ENCODE peak calls at places on chromosomes 7 and 10, in five cellular contexts. G, T, Q, I and C are unnamed samples.
A peak's percentile ranks its signal among the peaks of the same experiment; 100 is the strongest.

GRCh38 chr7:45720989-45721388 is 146.8 kb downstream of the ADCY1 start:
- DNase-seq in G (no peak), I (no peak), Q (no peak), T (no peak), C (no peak)

GRCh38 chr7:24748521-24748920 is 8.7 kb downstream of the GSDME start:
- DNase-seq in I (no peak), Q (no peak), G (no peak), T (no peak), C (no peak)

GRCh38 chr10:26689394-26689793 is 8.1 kb upstream of the PDSS1 start:
- DNase-seq in G (no peak), T (no peak), I (no peak), Q (no peak), C (no peak)

GRCh38 chr10:71206911-71207310 is 5.5 kb upstream of the UNC5B start:
- DNase-seq in Q (peak; percentile 22), G (no peak), T (no peak), I (no peak), C (no peak)

GRCh38 chr10:29250066-29250465 is 38.8 kb upstream of the LYZL1 start:
- DNase-seq in Q (no peak), I (no peak), T (no peak), G (no peak), C (no peak)

GRCh38 chr10:91409869-91410637 is at the start of gene HECTD2:
- DNase-seq in Q (peak; percentile 76), T (peak; percentile 84), I (peak; percentile 85), G (peak; percentile 84), C (peak; percentile 80)

GRCh38 chr7:889025-889390 is 12.7 kb downstream of the GET4 start:
- DNase-seq in G (no peak), Q (no peak), I (no peak), T (no peak), C (no peak)

GRCh38 chr7:44309271-44310091 is 15.9 kb downstream of the CAMK2B start:
- DNase-seq in I (peak; percentile 55), T (peak; percentile 61), Q (peak; percentile 59), G (peak; percentile 64), C (peak; percentile 64)

GRCh38 chr10:101354584-101355070 is 662 bp downstream of the BTRC start:
- DNase-seq in Q (no peak), T (no peak), G (no peak), I (no peak), C (no peak)

GRCh38 chr7:44995555-44996493 is 4.2 kb upstream of the CCM2 start:
- DNase-seq in Q (no peak), I (no peak), T (no peak), G (no peak), C (no peak)

GRCh38 chr10:89793649-89794254 is 92.4 kb downstream of the KIF20B start:
- DNase-seq in G (peak; percentile 54), T (peak; percentile 47), Q (peak; percentile 88), I (no peak), C (peak; percentile 46)

GRCh38 chr7:90425376-90425775 is 22.1 kb downstream of the CLDN12 start:
- DNase-seq in G (no peak), I (no peak), T (no peak), Q (peak; percentile 22), C (no peak)

GRCh38 chr7:22223841-22224240 is 133.1 kb downstream of the RAPGEF5 start:
- DNase-seq in G (no peak), T (no peak), I (no peak), Q (peak; percentile 23), C (no peak)
- TF ChIP-seq CTCF in G (no peak), T (no peak), I (no peak), Q (no peak), C (no peak)

GRCh38 chr7:94228223-94228622 is 166.5 kb upstream of the COL1A2 start:
- DNase-seq in T (no peak), G (no peak), I (no peak), Q (peak; percentile 58), C (no peak)

GRCh38 chr7:94222516-94222915 is 172.2 kb upstream of the COL1A2 start:
- DNase-seq in I (no peak), Q (peak; percentile 56), T (no peak), G (no peak), C (no peak)

GRCh38 chr7:94228678-94229077 is 166.0 kb upstream of the COL1A2 start:
- DNase-seq in Q (peak; percentile 76), G (no peak), T (no peak), I (no peak), C (no peak)

DNA sequence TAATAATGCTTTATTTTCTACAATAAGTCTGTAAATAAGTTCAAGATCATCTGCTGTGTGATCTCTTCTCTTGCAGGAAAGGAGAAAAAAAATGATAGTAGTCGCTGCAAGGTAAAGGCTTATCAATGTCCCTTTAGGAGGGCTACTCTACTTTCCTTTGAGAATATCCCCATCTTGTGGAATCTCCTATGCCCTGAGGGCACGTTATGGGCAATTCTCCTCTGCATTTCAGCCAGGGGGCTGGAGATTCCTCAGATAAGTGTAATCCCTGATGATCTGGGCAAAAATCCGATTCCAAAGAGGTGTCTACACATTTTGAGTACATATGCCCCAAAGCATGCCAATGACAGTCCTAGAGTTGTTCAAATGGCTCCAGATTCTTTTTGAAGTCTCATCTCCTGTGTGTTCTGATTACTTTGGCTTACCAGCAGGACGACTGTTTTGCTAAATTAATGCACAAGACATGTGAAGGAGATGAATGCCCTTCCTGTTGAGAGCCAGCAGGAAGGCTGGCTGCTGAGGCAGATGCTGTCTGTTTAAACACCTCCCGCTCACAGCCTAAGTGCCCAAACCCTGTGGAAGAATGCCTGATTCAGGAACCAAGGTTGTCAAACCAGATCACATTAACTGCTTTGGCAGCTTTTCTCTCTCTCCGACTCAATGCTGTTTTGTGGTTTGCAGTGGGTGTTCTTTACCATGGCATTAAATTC is 171.2 kb upstream of the COL1A2 start:
- DNase-seq in Q (peak; percentile 85), I (no peak), T (no peak), G (peak; percentile 34), C (no peak)
- TF ChIP-seq CTCF in Q (peak; percentile 85), I (no peak), T (no peak), G (no peak), C (no peak)

GRCh38 chr7:98234429-98235147 is 17.4 kb downstream of the TECPR1 start:
- DNase-seq in Q (peak; percentile 59), I (no peak), T (no peak), G (no peak), C (no peak)
- TF ChIP-seq CTCF in Q (peak; percentile 37), I (no peak), T (no peak), G (peak; percentile 15), C (no peak)

DNA sequence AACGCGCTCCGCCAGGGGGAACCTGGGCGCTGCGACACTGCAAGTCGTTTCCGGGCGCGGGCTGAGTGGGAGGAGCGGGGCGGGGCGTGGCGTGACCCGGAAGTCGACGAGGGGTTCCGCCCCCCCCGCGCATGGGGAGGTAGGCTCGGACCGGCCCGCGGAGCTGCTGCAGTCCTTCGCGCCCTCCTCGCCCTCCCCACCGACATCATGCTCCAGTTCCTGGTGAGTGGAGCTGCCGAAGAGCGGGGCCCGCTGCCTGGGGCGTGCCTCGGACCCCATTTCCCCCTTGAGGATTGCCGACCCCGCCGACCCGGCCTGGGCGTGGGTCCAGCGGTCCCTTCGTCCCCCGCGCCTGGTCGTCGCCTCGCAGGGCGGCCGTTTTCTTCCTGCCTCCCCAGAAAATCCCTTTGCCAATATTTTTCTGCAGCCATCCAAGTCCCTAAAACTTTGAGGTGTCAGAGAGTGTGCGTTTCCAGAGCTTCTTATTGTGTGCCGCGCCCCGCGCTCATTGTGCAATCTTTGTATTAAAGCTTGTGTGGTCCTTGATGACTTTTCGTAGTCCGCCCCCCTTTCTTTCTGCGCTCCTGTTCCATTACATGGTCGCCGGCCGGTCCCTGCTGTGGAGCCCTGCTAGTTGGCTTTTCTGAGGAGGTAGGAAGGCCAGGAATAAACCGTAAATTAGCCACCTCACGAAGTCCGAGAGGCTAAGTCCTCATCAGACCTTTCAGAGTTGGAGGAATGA is at the start of gene STMP1:
- DNase-seq in T (peak; percentile 96), Q (peak; percentile 97), I (peak; percentile 95), G (peak; percentile 99), C (peak; percentile 97)
- TF ChIP-seq CTCF in T (peak; percentile 81), Q (peak; percentile 71), I (peak; percentile 92), G (peak; percentile 85), C (peak; percentile 59)

DNA sequence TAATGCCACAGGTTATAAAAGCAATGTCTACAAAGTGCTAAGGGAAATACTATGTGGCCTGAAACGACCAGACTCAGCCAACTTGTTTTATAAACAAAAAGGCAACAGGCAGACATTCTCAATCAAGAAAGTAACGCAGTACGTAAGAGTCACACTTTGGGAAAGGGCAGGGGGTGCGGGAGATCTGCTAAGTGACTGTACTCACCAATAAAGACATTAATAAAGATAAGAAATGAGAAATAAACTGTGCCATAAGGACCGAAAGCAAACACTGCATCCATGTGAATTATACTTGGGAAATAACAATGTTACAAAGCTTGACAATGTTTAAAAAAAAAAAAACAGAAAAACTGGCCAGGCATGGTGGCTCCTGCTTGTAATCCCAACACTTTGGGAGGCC is 25.5 kb downstream of the NSUN6 start:
- DNase-seq in G (no peak), I (no peak), T (no peak), Q (no peak), C (no peak)
- TF ChIP-seq CTCF in G (no peak), I (no peak), T (no peak), Q (no peak), C (no peak)

GRCh38 chr7:2520131-2520807 is 695 bp downstream of the LFNG start:
- DNase-seq in G (no peak), T (peak; percentile 63), I (no peak), Q (no peak), C (peak; percentile 56)
- TF ChIP-seq CTCF in G (no peak), T (no peak), I (no peak), Q (no peak), C (no peak)

GRCh38 chr10:24397662-24398061 is 188.7 kb downstream of the KIAA1217 start:
- DNase-seq in I (no peak), G (no peak), Q (no peak), T (no peak), C (no peak)

GRCh38 chr10:24394479-24395190 is 185.7 kb downstream of the KIAA1217 start:
- DNase-seq in I (no peak), T (no peak), Q (no peak), G (no peak), C (no peak)

GRCh38 chr10:24393206-24393605 is 184.3 kb downstream of the KIAA1217 start:
- DNase-seq in I (no peak), G (no peak), T (no peak), Q (no peak), C (no peak)

GRCh38 chr10:24390746-24391145 is 181.8 kb downstream of the KIAA1217 start:
- DNase-seq in Q (peak; percentile 58), I (no peak), G (no peak), T (no peak), C (no peak)

DNA sequence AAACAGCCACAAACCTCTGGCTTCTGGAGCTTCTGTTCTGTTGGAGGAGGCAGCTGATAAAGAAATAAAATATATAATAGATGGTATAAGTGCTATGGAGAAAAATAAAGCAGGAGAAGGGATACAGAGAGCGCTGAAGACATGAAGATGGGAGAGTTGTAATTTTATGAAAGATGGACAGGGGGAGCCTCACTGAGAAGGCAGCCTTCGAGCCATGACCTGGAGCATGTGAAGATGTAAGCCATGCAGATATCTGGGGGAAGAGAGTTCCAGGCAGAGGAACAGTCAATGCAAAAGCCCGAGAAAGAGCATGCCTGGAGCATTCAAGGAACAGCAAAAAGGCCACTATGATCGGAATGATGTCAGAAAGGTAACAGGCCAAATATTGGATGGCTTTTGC is 187.5 kb downstream of the KIAA1217 start:
- DNase-seq in Q (peak; percentile 32), T (no peak), G (no peak), I (no peak), C (no peak)
- TF ChIP-seq CTCF in Q (peak; percentile 51), T (no peak), G (no peak), I (no peak), C (no peak)